ENCODE peak calls at places on chromosomes 6 and 20, in eight cellular contexts. A, N, C, W, S, K, M and U are unnamed samples.

GRCh38 chr6:24321538-24322162 is 36.2 kb downstream of the DCDC2 start:
- DNase-seq in A (no peak), N (peak), C (no peak), W (no peak), S (no peak), K (no peak), M (no peak), U (peak)

GRCh38 chr6:25889877-25890853 is 16.1 kb upstream of the SLC17A3 start:
- DNase-seq in A (no peak), N (no peak), C (peak), W (peak), S (peak), K (no peak), M (no peak), U (peak)

GRCh38 chr20:5658897-5659296 is 91.3 kb upstream of the SHLD1 start:
- DNase-seq in A (peak), N (peak), C (no peak), W (no peak), S (no peak), K (peak), M (peak), U (peak)

GRCh38 chr6:71205336-71205956 is 83.2 kb upstream of the OGFRL1 start:
- DNase-seq in A (no peak), N (no peak), C (no peak), W (no peak), S (no peak), K (no peak), M (no peak), U (peak)

GRCh38 chr6:20737912-20738311 is 203.7 kb downstream of the CDKAL1 start:
- DNase-seq in A (no peak), N (no peak), C (no peak), W (no peak), S (no peak), K (no peak), M (no peak), U (no peak)

GRCh38 chr20:44690781-44691423 is 24.3 kb upstream of the CCN5 start:
- DNase-seq in A (no peak), N (no peak), C (no peak), W (no peak), S (no peak), K (no peak), M (no peak), U (no peak)

GRCh38 chr6:111265842-111266241 is 178.5 kb downstream of the SLC16A10 start:
- DNase-seq in A (no peak), N (no peak), C (no peak), W (no peak), S (no peak), K (no peak), M (no peak), U (peak)

GRCh38 chr20:18504479-18505060 is 3.2 kb upstream of the SEC23B start:
- DNase-seq in A (no peak), N (no peak), C (no peak), W (no peak), S (no peak), K (peak), M (no peak), U (no peak)

GRCh38 chr20:15345287-15345686 is 1007.9 kb upstream of the FLRT3 start:
- DNase-seq in A (no peak), N (no peak), C (no peak), W (no peak), S (no peak), K (no peak), M (no peak), U (no peak)

GRCh38 chr20:25514195-25514594 is 71.1 kb downstream of the NINL start:
- DNase-seq in A (no peak), N (no peak), C (no peak), W (no peak), S (no peak), K (no peak), M (no peak), U (no peak)

GRCh38 chr6:37020426-37021211 is 15.2 kb downstream of the FGD2 start:
- DNase-seq in A (no peak), N (no peak), C (no peak), W (peak), S (no peak), K (no peak), M (no peak), U (no peak)

GRCh38 chr6:25122001-25122400 is 157.2 kb upstream of the CARMIL1 start:
- DNase-seq in A (no peak), N (no peak), C (no peak), W (no peak), S (no peak), K (no peak), M (no peak), U (peak)

GRCh38 chr6:35486005-35486925 is 10.6 kb downstream of the TEAD3 start:
- DNase-seq in A (no peak), N (no peak), C (peak), W (peak), S (peak), K (peak), M (no peak), U (no peak)

GRCh38 chr6:83309344-83309743 is 116.2 kb downstream of the RWDD2A start:
- DNase-seq in A (no peak), N (no peak), C (no peak), W (no peak), S (no peak), K (no peak), M (no peak), U (peak)

GRCh38 chr6:107318100-107318736 is 141.1 kb downstream of the PDSS2 start:
- DNase-seq in A (peak), N (no peak), C (peak), W (peak), S (no peak), K (peak), M (peak), U (peak)

GRCh38 chr6:31145386-31145785 is 6.5 kb upstream of the PSORS1C2 start:
- DNase-seq in A (no peak), N (no peak), C (no peak), W (no peak), S (no peak), K (no peak), M (no peak), U (no peak)

GRCh38 chr20:19522080-19522801 is 235.8 kb upstream of the RIN2 start:
- DNase-seq in A (no peak), N (no peak), C (no peak), W (no peak), S (no peak), K (no peak), M (no peak), U (no peak)

GRCh38 chr20:46219920-46220319 is 88.4 kb downstream of the CDH22 start:
- DNase-seq in A (no peak), N (no peak), C (no peak), W (peak), S (no peak), K (no peak), M (no peak), U (no peak)

GRCh38 chr6:16684195-16684689 is 77.0 kb downstream of the ATXN1 start:
- DNase-seq in A (peak), N (no peak), C (no peak), W (no peak), S (no peak), K (peak), M (no peak), U (no peak)

GRCh38 chr6:126152346-126152745 is 166.0 kb downstream of the TRMT11 start:
- DNase-seq in A (no peak), N (no peak), C (no peak), W (no peak), S (no peak), K (no peak), M (no peak), U (no peak)

GRCh38 chr20:24638546-24639166 is 169.2 kb downstream of the SYNDIG1 start:
- DNase-seq in A (no peak), N (no peak), C (no peak), W (no peak), S (no peak), K (no peak), M (no peak), U (peak)